ENCODE peak calls at places on chromosomes 7 and 10, in six cellular contexts. One of them, this sample, is unnamed.

GRCh38 chr10:72162978-72163377 is 52.8 kb upstream of the ANAPC16 start:
- DNase-seq in CD8-positive, alpha-beta memory T cell: no peak
- DNase-seq in Right ventricle myocardium superior: no peak
- DNase-seq in AG04450: no peak
- DNase-seq in head of caudate nucleus: no peak
- DNase-seq in Kasumi-1: peak
- DNase-seq in this sample: peak

GRCh38 chr10:5632430-5632829 is 34.0 kb downstream of the ASB13 start:
- DNase-seq in Right ventricle myocardium superior: no peak
- DNase-seq in head of caudate nucleus: no peak
- DNase-seq in AG04450: no peak
- DNase-seq in Kasumi-1: no peak
- DNase-seq in CD8-positive, alpha-beta memory T cell: no peak
- DNase-seq in this sample: no peak

GRCh38 chr10:31475514-31475913 is 156.5 kb downstream of the ZEB1 start:
- DNase-seq in Kasumi-1: no peak
- DNase-seq in CD8-positive, alpha-beta memory T cell: no peak
- DNase-seq in head of caudate nucleus: no peak
- DNase-seq in Right ventricle myocardium superior: no peak
- DNase-seq in AG04450: no peak
- DNase-seq in this sample: no peak

GRCh38 chr10:3294919-3295318 is 122.3 kb upstream of the PITRM1 start:
- DNase-seq in Kasumi-1: no peak
- DNase-seq in AG04450: no peak
- DNase-seq in Right ventricle myocardium superior: no peak
- DNase-seq in CD8-positive, alpha-beta memory T cell: no peak
- DNase-seq in head of caudate nucleus: no peak
- DNase-seq in this sample: no peak

GRCh38 chr10:91635401-91636400 is 2.8 kb upstream of the PPP1R3C start:
- DNase-seq in head of caudate nucleus: peak
- DNase-seq in Right ventricle myocardium superior: no peak
- DNase-seq in AG04450: no peak
- DNase-seq in CD8-positive, alpha-beta memory T cell: peak
- DNase-seq in Kasumi-1: peak
- DNase-seq in this sample: peak

GRCh38 chr10:124668517-124669051 is 75.6 kb downstream of the FAM53B start:
- DNase-seq in Right ventricle myocardium superior: no peak
- DNase-seq in AG04450: no peak
- DNase-seq in CD8-positive, alpha-beta memory T cell: no peak
- DNase-seq in Kasumi-1: no peak
- DNase-seq in head of caudate nucleus: no peak
- DNase-seq in this sample: no peak

GRCh38 chr7:135753616-135754413 is 5.2 kb upstream of the FAM180A start:
- DNase-seq in Right ventricle myocardium superior: no peak
- DNase-seq in Kasumi-1: no peak
- DNase-seq in AG04450: no peak
- DNase-seq in CD8-positive, alpha-beta memory T cell: no peak
- DNase-seq in head of caudate nucleus: no peak
- DNase-seq in this sample: no peak

GRCh38 chr7:2527505-2528464 is 8.2 kb downstream of the LFNG start:
- DNase-seq in Kasumi-1: no peak
- DNase-seq in Right ventricle myocardium superior: no peak
- DNase-seq in AG04450: no peak
- DNase-seq in CD8-positive, alpha-beta memory T cell: peak
- DNase-seq in head of caudate nucleus: peak
- DNase-seq in this sample: peak

GRCh38 chr10:97823734-97824133 is 25.9 kb upstream of the GOLGA7B start:
- DNase-seq in head of caudate nucleus: no peak
- DNase-seq in Kasumi-1: no peak
- DNase-seq in Right ventricle myocardium superior: peak
- DNase-seq in CD8-positive, alpha-beta memory T cell: no peak
- DNase-seq in AG04450: no peak
- DNase-seq in this sample: no peak

GRCh38 chr7:44259547-44260457 is 59.0 kb downstream of the YKT6 start:
- DNase-seq in Kasumi-1: no peak
- DNase-seq in AG04450: peak
- DNase-seq in Right ventricle myocardium superior: peak
- DNase-seq in head of caudate nucleus: peak
- DNase-seq in CD8-positive, alpha-beta memory T cell: no peak
- DNase-seq in this sample: peak

GRCh38 chr10:117272195-117273076 is 31.5 kb downstream of the SLC18A2 start:
- DNase-seq in AG04450: no peak
- DNase-seq in Right ventricle myocardium superior: no peak
- DNase-seq in CD8-positive, alpha-beta memory T cell: no peak
- DNase-seq in head of caudate nucleus: no peak
- DNase-seq in Kasumi-1: no peak
- DNase-seq in this sample: no peak

GRCh38 chr10:51074238-51075028 is at the start of gene PRKG1:
- DNase-seq in Kasumi-1: no peak
- DNase-seq in Right ventricle myocardium superior: peak
- DNase-seq in head of caudate nucleus: peak
- DNase-seq in AG04450: peak
- DNase-seq in CD8-positive, alpha-beta memory T cell: no peak
- DNase-seq in this sample: no peak

GRCh38 chr7:54559401-54559800 is 17.2 kb downstream of the VSTM2A start:
- DNase-seq in Right ventricle myocardium superior: no peak
- DNase-seq in CD8-positive, alpha-beta memory T cell: no peak
- DNase-seq in Kasumi-1: no peak
- DNase-seq in AG04450: no peak
- DNase-seq in head of caudate nucleus: no peak
- DNase-seq in this sample: no peak

GRCh38 chr10:76049581-76050290 is 618.3 kb downstream of the LRMDA start:
- DNase-seq in CD8-positive, alpha-beta memory T cell: no peak
- DNase-seq in AG04450: no peak
- DNase-seq in Right ventricle myocardium superior: no peak
- DNase-seq in Kasumi-1: no peak
- DNase-seq in head of caudate nucleus: no peak
- DNase-seq in this sample: no peak

GRCh38 chr7:46880508-46881196 is 701.3 kb downstream of the TNS3 start:
- DNase-seq in Right ventricle myocardium superior: no peak
- DNase-seq in head of caudate nucleus: no peak
- DNase-seq in AG04450: no peak
- DNase-seq in Kasumi-1: no peak
- DNase-seq in CD8-positive, alpha-beta memory T cell: no peak
- DNase-seq in this sample: no peak

GRCh38 chr10:14022954-14023353 is 307.8 kb downstream of the FRMD4A start:
- DNase-seq in head of caudate nucleus: no peak
- DNase-seq in CD8-positive, alpha-beta memory T cell: no peak
- DNase-seq in AG04450: no peak
- DNase-seq in Kasumi-1: no peak
- DNase-seq in Right ventricle myocardium superior: no peak
- DNase-seq in this sample: no peak

GRCh38 chr7:153017197-153017596 is 257.6 kb downstream of the ACTR3B start:
- DNase-seq in Right ventricle myocardium superior: no peak
- DNase-seq in CD8-positive, alpha-beta memory T cell: no peak
- DNase-seq in Kasumi-1: no peak
- DNase-seq in head of caudate nucleus: no peak
- DNase-seq in AG04450: no peak
- DNase-seq in this sample: no peak

GRCh38 chr10:59266321-59266720 is 89.9 kb downstream of the PHYHIPL start:
- DNase-seq in Kasumi-1: peak
- DNase-seq in AG04450: no peak
- DNase-seq in Right ventricle myocardium superior: no peak
- DNase-seq in CD8-positive, alpha-beta memory T cell: no peak
- DNase-seq in head of caudate nucleus: no peak
- DNase-seq in this sample: no peak

GRCh38 chr10:13268841-13269240 is 31.0 kb downstream of the PHYH start:
- DNase-seq in AG04450: no peak
- DNase-seq in Kasumi-1: no peak
- DNase-seq in Right ventricle myocardium superior: no peak
- DNase-seq in head of caudate nucleus: no peak
- DNase-seq in CD8-positive, alpha-beta memory T cell: no peak
- DNase-seq in this sample: no peak

GRCh38 chr7:81079736-81080135 is 160.9 kb upstream of the SEMA3C start:
- DNase-seq in Kasumi-1: no peak
- DNase-seq in head of caudate nucleus: no peak
- DNase-seq in Right ventricle myocardium superior: no peak
- DNase-seq in CD8-positive, alpha-beta memory T cell: no peak
- DNase-seq in AG04450: no peak
- DNase-seq in this sample: no peak

GRCh38 chr7:77348371-77348813 is 67.8 kb downstream of the GSAP start:
- DNase-seq in head of caudate nucleus: no peak
- DNase-seq in Right ventricle myocardium superior: no peak
- DNase-seq in Kasumi-1: no peak
- DNase-seq in CD8-positive, alpha-beta memory T cell: no peak
- DNase-seq in AG04450: peak
- DNase-seq in this sample: no peak

GRCh38 chr10:6069101-6069931 is 7.1 kb upstream of the IL2RA start:
- DNase-seq in Right ventricle myocardium superior: no peak
- DNase-seq in CD8-positive, alpha-beta memory T cell: no peak
- DNase-seq in AG04450: no peak
- DNase-seq in Kasumi-1: peak
- DNase-seq in head of caudate nucleus: no peak
- DNase-seq in this sample: peak

GRCh38 chr7:47471358-47471703 is 110.6 kb downstream of the TNS3 start:
- DNase-seq in Kasumi-1: no peak
- DNase-seq in Right ventricle myocardium superior: no peak
- DNase-seq in head of caudate nucleus: no peak
- DNase-seq in AG04450: no peak
- DNase-seq in CD8-positive, alpha-beta memory T cell: no peak
- DNase-seq in this sample: no peak

GRCh38 chr10:78212134-78212785 is 178.6 kb downstream of the RPS24 start:
- DNase-seq in Kasumi-1: no peak
- DNase-seq in AG04450: no peak
- DNase-seq in head of caudate nucleus: peak
- DNase-seq in CD8-positive, alpha-beta memory T cell: no peak
- DNase-seq in Right ventricle myocardium superior: peak
- DNase-seq in this sample: no peak

GRCh38 chr10:93993782-93994668 is at the start of gene PLCE1:
- DNase-seq in AG04450: no peak
- DNase-seq in head of caudate nucleus: peak
- DNase-seq in Kasumi-1: no peak
- DNase-seq in CD8-positive, alpha-beta memory T cell: no peak
- DNase-seq in Right ventricle myocardium superior: peak
- DNase-seq in this sample: no peak

GRCh38 chr10:6070647-6071046 is 8.5 kb upstream of the IL2RA start:
- DNase-seq in Right ventricle myocardium superior: no peak
- DNase-seq in CD8-positive, alpha-beta memory T cell: no peak
- DNase-seq in head of caudate nucleus: no peak
- DNase-seq in AG04450: no peak
- DNase-seq in Kasumi-1: no peak
- DNase-seq in this sample: no peak

GRCh38 chr10:97169911-97170693 is 15.7 kb downstream of the SLIT1 start:
- DNase-seq in Right ventricle myocardium superior: peak
- DNase-seq in CD8-positive, alpha-beta memory T cell: no peak
- DNase-seq in AG04450: no peak
- DNase-seq in head of caudate nucleus: no peak
- DNase-seq in Kasumi-1: no peak
- DNase-seq in this sample: no peak

This sample was measured in CD4-positive, CD25-positive, alpha-beta regulatory T cell.